ENCODE peak calls at places on chromosome 16, in six cellular contexts. S, U, D, C, G and A are unnamed samples.

GRCh38 chr16:83458612-83459011 is 349.2 kb upstream of the HSBP1 start:
- DNase-seq in S (no peak), U (peak; percentile 64), D (no peak), C (no peak), G (peak; percentile 93), A (no peak)

GRCh38 chr16:637081-638018 is 1.2 kb upstream of the METTL26 start:
- DNase-seq in S (peak; percentile 91), U (peak; percentile 86), D (peak; percentile 90), C (no peak), G (peak; percentile 92), A (no peak)

GRCh38 chr16:49698416-49698815 is 157.5 kb downstream of the ZNF423 start:
- DNase-seq in S (peak; percentile 69), U (no peak), D (no peak), C (no peak), G (peak; percentile 30), A (peak; percentile 55)

GRCh38 chr16:21126518-21126917 is 24.1 kb downstream of the DNAH3 start:
- DNase-seq in S (no peak), U (no peak), D (no peak), C (no peak), G (no peak), A (no peak)

GRCh38 chr16:81384006-81384405 is 60.6 kb upstream of the CMIP start:
- DNase-seq in S (no peak), U (peak; percentile 9), D (no peak), C (no peak), G (peak; percentile 71), A (no peak)

GRCh38 chr16:8849411-8850011 is 19.3 kb downstream of the CARHSP1 start:
- DNase-seq in S (no peak), U (no peak), D (no peak), C (no peak), G (peak; percentile 96), A (no peak)

GRCh38 chr16:9703731-9704130 is 478.5 kb downstream of the GRIN2A start:
- DNase-seq in S (no peak), U (no peak), D (no peak), C (no peak), G (no peak), A (no peak)

GRCh38 chr16:74140557-74140956 is 156.1 kb upstream of the PSMD7 start:
- DNase-seq in S (no peak), U (no peak), D (no peak), C (no peak), G (no peak), A (no peak)

GRCh38 chr16:1909661-1910231 is 8.5 kb downstream of the HS3ST6 start:
- DNase-seq in S (no peak), U (peak; percentile 27), D (no peak), C (no peak), G (no peak), A (no peak)

GRCh38 chr16:17177968-17178880 is 292.5 kb downstream of the XYLT1 start:
- DNase-seq in S (no peak), U (peak; percentile 9), D (no peak), C (no peak), G (no peak), A (no peak)

GRCh38 chr16:30786115-30786935 is 680 bp downstream of the ZNF629 start:
- DNase-seq in S (peak; percentile 66), U (peak; percentile 67), D (peak; percentile 64), C (no peak), G (peak; percentile 77), A (peak; percentile 62)

GRCh38 chr16:31202402-31203385 is at the start of gene PYCARD:
- DNase-seq in S (peak; percentile 62), U (peak; percentile 32), D (no peak), C (no peak), G (peak; percentile 44), A (no peak)

GRCh38 chr16:81431554-81432353 is 12.9 kb upstream of the CMIP start:
- DNase-seq in S (no peak), U (peak; percentile 83), D (no peak), C (peak; percentile 29), G (peak; percentile 38), A (no peak)

GRCh38 chr16:80367037-80367658 is 173.6 kb upstream of the DYNLRB2 start:
- DNase-seq in S (no peak), U (no peak), D (no peak), C (no peak), G (no peak), A (no peak)

GRCh38 chr16:7867831-7868230 is 535.2 kb downstream of the RBFOX1 start:
- DNase-seq in S (no peak), U (no peak), D (no peak), C (no peak), G (no peak), A (no peak)

GRCh38 chr16:12187939-12188673 is 211.6 kb downstream of the SNX29 start:
- DNase-seq in S (no peak), U (peak; percentile 81), D (no peak), C (no peak), G (no peak), A (no peak)

GRCh38 chr16:1984347-1985225 is 593 bp downstream of the GFER start:
- DNase-seq in S (no peak), U (no peak), D (peak; percentile 78), C (no peak), G (no peak), A (no peak)

GRCh38 chr16:78749745-78750268 is 650.4 kb downstream of the WWOX start:
- DNase-seq in S (no peak), U (no peak), D (no peak), C (no peak), G (no peak), A (no peak)

GRCh38 chr16:16183562-16183961 is 39.7 kb downstream of the ABCC6 start:
- DNase-seq in S (no peak), U (no peak), D (no peak), C (no peak), G (peak; percentile 16), A (no peak)

GRCh38 chr16:69397821-69398521 is 12.2 kb upstream of the TERF2 start:
- DNase-seq in S (peak; percentile 46), U (peak; percentile 82), D (peak; percentile 79), C (no peak), G (peak; percentile 90), A (peak; percentile 56)

GRCh38 chr16:3651461-3652372 is 2.8 kb upstream of the DNASE1 start:
- DNase-seq in S (peak; percentile 9), U (no peak), D (no peak), C (no peak), G (no peak), A (no peak)

GRCh38 chr16:77137045-77137444 is 53.9 kb upstream of the MON1B start:
- DNase-seq in S (no peak), U (no peak), D (no peak), C (no peak), G (no peak), A (no peak)

GRCh38 chr16:47204736-47205499 is 61.2 kb upstream of the NETO2 start:
- DNase-seq in S (no peak), U (no peak), D (no peak), C (no peak), G (peak; percentile 9), A (no peak)

GRCh38 chr16:82192665-82193064 is 22.6 kb upstream of the MPHOSPH6 start:
- DNase-seq in S (no peak), U (peak; percentile 64), D (no peak), C (no peak), G (peak; percentile 73), A (no peak)

GRCh38 chr16:56792960-56793359 is 63.0 kb downstream of the NUP93 start:
- DNase-seq in S (no peak), U (no peak), D (no peak), C (no peak), G (no peak), A (no peak)

DNA sequence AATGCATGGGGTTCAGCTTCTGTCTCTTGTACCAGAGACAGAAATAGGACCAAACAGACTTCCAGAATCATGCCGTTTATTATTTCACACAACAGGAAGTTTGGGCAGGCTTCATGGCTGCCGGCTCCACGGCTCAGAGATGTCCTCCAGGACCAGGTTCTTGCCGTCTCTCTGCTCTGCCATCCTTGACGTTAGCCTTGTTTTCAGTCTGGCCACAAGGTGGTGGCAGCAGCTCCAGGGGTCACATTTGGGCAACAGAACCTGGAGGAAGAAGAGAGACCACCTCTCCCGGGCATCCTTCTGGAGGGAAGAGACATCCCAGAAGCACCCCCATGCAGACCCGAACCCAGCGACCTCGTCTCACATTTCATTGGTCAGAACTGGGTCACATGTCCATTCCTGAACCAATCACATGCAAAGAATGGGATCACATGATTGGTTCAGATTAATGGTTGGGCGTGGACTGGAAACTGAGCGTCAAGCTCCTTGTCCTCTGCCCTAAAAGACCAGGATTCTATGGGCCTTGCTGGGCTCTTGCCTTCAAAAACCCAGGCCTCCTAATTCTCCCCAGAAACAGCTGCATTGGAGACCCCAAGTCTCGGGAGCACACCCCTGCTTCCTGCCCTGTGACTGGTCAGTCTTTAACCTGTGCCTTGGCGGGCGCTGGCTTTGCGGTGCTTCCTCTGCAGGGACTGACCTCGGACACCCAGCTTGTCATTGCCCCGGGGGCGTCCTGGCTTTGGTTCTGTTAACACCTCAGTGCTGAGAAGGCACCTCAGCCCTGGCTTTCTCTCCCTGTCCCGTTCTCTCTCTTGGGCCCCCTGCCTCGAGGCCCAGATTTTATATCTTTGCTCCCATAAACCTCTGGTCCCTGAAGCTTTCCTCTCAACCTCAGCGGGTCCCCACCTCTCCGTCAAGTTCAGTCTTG is 63.3 kb downstream of the IRF8 start:
- DNase-seq in S (no peak), U (no peak), D (no peak), C (no peak), G (no peak), A (no peak)
- TF ChIP-seq CTCF in S (no peak), U (no peak), D (no peak), C (no peak), G (peak; percentile 21), A (no peak)

GRCh38 chr16:85553436-85554113 is 59.5 kb upstream of the GSE1 start:
- DNase-seq in S (peak; percentile 72), U (peak; percentile 54), D (peak; percentile 85), C (no peak), G (peak; percentile 33), A (no peak)
- TF ChIP-seq CTCF in S (no peak), U (no peak), D (peak; percentile 48), C (peak; percentile 18), G (no peak), A (no peak)

DNA sequence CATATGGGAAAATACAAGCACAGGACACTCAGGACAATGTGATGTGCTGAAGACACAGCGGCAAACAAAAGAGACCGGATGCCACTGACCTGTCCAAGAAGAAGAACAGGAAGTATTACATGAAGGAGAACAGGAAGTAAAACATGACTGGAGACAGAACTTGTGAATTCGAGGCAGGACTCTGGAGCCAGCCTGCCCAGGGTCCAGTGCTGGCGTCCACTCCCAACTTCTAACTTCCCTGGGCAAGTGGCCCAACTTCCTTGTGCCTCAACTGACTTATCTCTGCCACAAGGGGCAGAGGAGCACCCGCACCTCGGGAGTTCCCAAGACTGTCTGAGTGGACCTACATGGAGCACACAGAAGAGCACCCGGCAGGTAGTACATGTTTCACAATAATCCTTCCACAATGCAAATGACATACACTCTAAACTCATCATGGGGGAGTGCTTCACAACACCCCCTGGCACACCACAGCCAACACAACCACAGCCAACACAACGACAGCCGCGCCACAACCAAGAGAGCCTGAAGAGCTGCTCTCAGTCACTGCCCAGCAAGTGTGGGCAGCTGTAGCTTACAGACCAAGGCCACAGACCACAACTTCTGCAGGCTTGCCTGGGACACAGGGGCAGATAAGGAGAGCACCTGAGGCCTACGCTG is 36.6 kb downstream of the ANKRD11 start:
- DNase-seq in S (no peak), U (no peak), D (no peak), C (no peak), G (no peak), A (no peak)
- TF ChIP-seq CTCF in S (no peak), U (peak; percentile 17), D (peak; percentile 25), C (peak; percentile 16), G (peak; percentile 39), A (no peak)

GRCh38 chr16:70418274-70418992 is 20.5 kb downstream of the ST3GAL2 start:
- DNase-seq in S (no peak), U (no peak), D (no peak), C (no peak), G (no peak), A (no peak)
- TF ChIP-seq CTCF in S (no peak), U (no peak), D (no peak), C (no peak), G (no peak), A (no peak)

GRCh38 chr16:54934536-54935410 is 4.1 kb downstream of the IRX5 start:
- DNase-seq in S (no peak), U (peak; percentile 56), D (no peak), C (no peak), G (no peak), A (no peak)
- TF ChIP-seq CTCF in S (no peak), U (peak; percentile 40), D (peak; percentile 37), C (no peak), G (no peak), A (no peak)